ENCODE peak calls at places on chromosome 16, in six cellular contexts. J, O, K, A, F and I are unnamed samples.

GRCh38 chr16:81265658-81266451 is 27.4 kb downstream of the BCO1 start:
- DNase-seq in J (no peak), O (peak; percentile 84), K (peak; percentile 95), A (no peak), F (peak; percentile 38), I (no peak)

GRCh38 chr16:10959161-10959560 is 14.8 kb downstream of the CLEC16A start:
- DNase-seq in J (no peak), O (no peak), K (no peak), A (no peak), F (no peak), I (no peak)

GRCh38 chr16:12256880-12257279 is 280.3 kb downstream of the SNX29 start:
- DNase-seq in J (no peak), O (no peak), K (no peak), A (no peak), F (no peak), I (no peak)

GRCh38 chr16:85094176-85094805 is 18.0 kb downstream of the CIBAR2 start:
- DNase-seq in J (no peak), O (no peak), K (no peak), A (no peak), F (no peak), I (no peak)

GRCh38 chr16:84532299-84532724 is 27.9 kb upstream of the MEAK7 start:
- DNase-seq in J (peak; percentile 87), O (peak; percentile 56), K (peak; percentile 78), A (no peak), F (peak; percentile 25), I (peak; percentile 92)

GRCh38 chr16:83115491-83116232 is 488.9 kb downstream of the CDH13 start:
- DNase-seq in J (peak; percentile 34), O (no peak), K (no peak), A (no peak), F (no peak), I (no peak)

GRCh38 chr16:7629571-7629970 is 296.9 kb downstream of the RBFOX1 start:
- DNase-seq in J (no peak), O (no peak), K (no peak), A (no peak), F (no peak), I (no peak)

GRCh38 chr16:85350146-85350728 is 238.0 kb upstream of the CIBAR2 start:
- DNase-seq in J (no peak), O (no peak), K (no peak), A (no peak), F (peak; percentile 79), I (no peak)

GRCh38 chr16:11613381-11614303 is 26.9 kb upstream of the LITAF start:
- DNase-seq in J (no peak), O (peak; percentile 33), K (peak; percentile 81), A (peak; percentile 64), F (no peak), I (no peak)

GRCh38 chr16:67562526-67562917 is at the start of gene CTCF:
- DNase-seq in J (no peak), O (peak; percentile 84), K (peak; percentile 94), A (peak; percentile 84), F (peak; percentile 84), I (no peak)

GRCh38 chr16:10982430-10983174 is 38.2 kb downstream of the CLEC16A start:
- DNase-seq in J (no peak), O (no peak), K (no peak), A (no peak), F (no peak), I (no peak)

GRCh38 chr16:14539156-14539555 is 90.9 kb downstream of the PARN start:
- DNase-seq in J (no peak), O (no peak), K (no peak), A (no peak), F (no peak), I (no peak)

GRCh38 chr16:49442805-49443204 is 69.2 kb downstream of the C16orf78 start:
- DNase-seq in J (no peak), O (no peak), K (no peak), A (no peak), F (no peak), I (no peak)

GRCh38 chr16:67537270-67537635 is 8.6 kb downstream of the RIPOR1 start:
- DNase-seq in J (no peak), O (peak; percentile 78), K (peak; percentile 87), A (no peak), F (no peak), I (no peak)

GRCh38 chr16:84228321-84228838 is 11.4 kb downstream of the KCNG4 start:
- DNase-seq in J (peak; percentile 57), O (peak; percentile 80), K (peak; percentile 83), A (peak; percentile 83), F (peak; percentile 19), I (peak; percentile 36)

GRCh38 chr16:27305342-27305741 is 8.4 kb upstream of the IL4R start:
- DNase-seq in J (no peak), O (no peak), K (no peak), A (no peak), F (no peak), I (no peak)

GRCh38 chr16:50155925-50156324 is 2.8 kb downstream of the TENT4B start:
- DNase-seq in J (no peak), O (no peak), K (no peak), A (no peak), F (no peak), I (no peak)

GRCh38 chr16:28597692-28598261 is 927 bp upstream of the SULT1A2 start:
- DNase-seq in J (no peak), O (no peak), K (no peak), A (peak; percentile 73), F (no peak), I (no peak)

GRCh38 chr16:31504159-31504558 is 4.0 kb downstream of the RUSF1 start:
- DNase-seq in J (no peak), O (no peak), K (no peak), A (no peak), F (no peak), I (no peak)

GRCh38 chr16:85428899-85429775 is 184.0 kb upstream of the GSE1 start:
- DNase-seq in J (no peak), O (no peak), K (peak; percentile 62), A (no peak), F (peak; percentile 9), I (no peak)

GRCh38 chr16:64736887-64737286 is 385.0 kb downstream of the CDH11 start:
- DNase-seq in J (no peak), O (no peak), K (no peak), A (no peak), F (no peak), I (no peak)

DNA sequence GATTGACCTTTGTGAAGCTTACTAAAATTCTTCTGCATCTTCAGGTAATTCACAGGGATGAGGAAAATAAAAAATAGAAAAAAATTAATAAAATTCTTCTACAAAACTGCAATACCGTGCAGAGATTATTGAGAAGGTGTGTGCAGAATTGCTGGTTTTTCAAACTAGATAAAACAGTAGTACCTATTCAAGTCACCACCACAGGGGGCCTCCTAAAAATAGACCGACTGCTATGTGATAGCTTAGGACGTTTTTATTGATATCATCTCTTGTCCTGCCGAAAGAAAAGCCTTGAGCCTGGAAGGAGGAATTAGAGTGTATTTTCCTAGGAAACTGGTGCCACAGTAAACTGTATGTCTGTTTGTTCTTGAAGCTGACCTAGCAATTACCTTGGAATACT is 325.9 kb downstream of the ZFHX3 start:
- DNase-seq in J (no peak), O (no peak), K (no peak), A (peak; percentile 9), F (no peak), I (no peak)
- H3K4me3 ChIP-seq in J (no peak overlapping the region), O (no peak overlapping the region), K (no peak overlapping the region), A (no peak overlapping the region), F (no peak overlapping the region), I (no peak overlapping the region)

DNA sequence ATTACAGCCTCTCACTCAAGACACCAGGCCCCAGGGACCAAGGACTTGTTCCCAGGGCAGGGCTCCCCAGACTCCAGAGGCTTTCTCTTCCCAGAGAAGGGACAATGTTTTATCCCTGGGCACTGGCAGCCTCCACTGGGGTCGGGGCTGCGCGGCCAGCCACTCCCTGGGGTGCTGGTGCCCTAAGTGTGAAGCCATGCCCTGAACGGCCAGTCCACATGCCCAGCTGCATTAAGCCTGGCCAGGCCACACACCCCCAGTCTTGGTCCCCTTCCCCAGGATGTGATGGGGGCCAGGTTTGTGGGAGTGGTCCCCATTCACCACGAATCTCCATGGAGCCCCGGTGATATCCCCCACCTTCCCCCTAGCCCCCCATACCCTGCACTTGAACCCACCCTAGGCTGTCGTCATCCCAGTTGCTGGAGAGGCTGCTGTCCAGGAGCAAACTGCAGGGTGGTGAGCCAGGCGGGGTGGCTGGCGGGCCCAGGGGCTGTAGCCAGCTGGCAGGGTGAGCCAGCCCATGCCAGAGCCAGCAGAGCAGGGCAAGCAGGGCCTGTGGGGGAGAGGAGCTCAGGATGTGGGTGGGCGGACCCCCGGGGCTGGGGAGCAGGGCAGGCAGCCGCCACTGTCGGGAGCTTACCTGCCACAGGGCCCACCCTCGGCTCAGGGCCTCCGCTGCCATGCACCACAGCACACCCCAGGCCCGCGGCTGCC is 4.6 kb downstream of the PAQR4 start:
- DNase-seq in J (no peak), O (no peak), K (no peak), A (no peak), F (no peak), I (no peak)
- TF ChIP-seq CTCF in J (no peak), O (no peak), K (no peak), A (no peak), F (no peak), I (no peak)

DNA sequence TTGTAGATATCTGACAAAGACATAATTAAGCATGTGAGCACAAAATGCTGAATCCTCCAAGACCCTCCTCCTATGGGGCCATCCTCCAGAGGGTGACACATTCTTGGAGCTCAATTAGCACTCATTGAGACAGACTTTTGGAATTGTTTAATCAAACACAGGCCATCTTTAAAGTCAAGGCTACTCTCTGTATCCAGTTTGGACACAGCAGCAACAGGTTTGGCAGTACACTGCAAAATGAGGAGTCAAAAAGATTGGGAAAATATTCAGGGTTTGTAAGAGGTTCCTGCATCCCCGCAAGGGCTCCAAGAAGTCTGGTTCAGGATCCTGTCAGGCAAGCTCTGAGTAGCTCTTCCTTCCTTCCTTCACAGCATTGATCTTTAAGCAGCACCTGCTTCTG is 1.3 kb downstream of the ITFG1 start:
- DNase-seq in J (no peak), O (no peak), K (no peak), A (no peak), F (no peak), I (no peak)
- H3K4me3 ChIP-seq in J (no peak overlapping the region), O (peak overlapping the region; percentile 89), K (peak overlapping the region; percentile 84), A (peak overlapping the region; percentile 56), F (peak overlapping the region; percentile 73), I (peak overlapping the region; percentile 91)

GRCh38 chr16:63714876-63715275 is 1407.0 kb downstream of the CDH11 start:
- DNase-seq in J (no peak), O (no peak), K (no peak), A (no peak), F (no peak), I (no peak)

GRCh38 chr16:63719926-63720325 is 1401.9 kb downstream of the CDH11 start:
- DNase-seq in J (no peak), O (no peak), K (no peak), A (no peak), F (no peak), I (no peak)

GRCh38 chr16:63720848-63721247 is 1401.0 kb downstream of the CDH11 start:
- DNase-seq in J (no peak), O (no peak), K (no peak), A (no peak), F (no peak), I (no peak)
- TF ChIP-seq CTCF in J (no peak), O (no peak), K (no peak), A (no peak), F (no peak), I (peak; percentile 16)

GRCh38 chr16:789451-789850 is 1.0 kb downstream of the CHTF18 start:
- DNase-seq in J (no peak), O (no peak), K (no peak), A (no peak), F (no peak), I (no peak)
- H3K4me3 ChIP-seq in J (peak overlapping the region; percentile 84), O (peak overlapping the region; percentile 85), K (no peak overlapping the region), A (peak overlapping the region; percentile 89), F (peak overlapping the region; percentile 91), I (peak overlapping the region; percentile 86)